ENCODE peak calls at places on chromosomes 3 and 15, in five cellular contexts. Z, U, Q, F and I are unnamed samples.

GRCh38 chr15:80803580-80804525 is 24.7 kb downstream of the CEMIP start:
- DNase-seq in U (no peak), F (no peak), Z (no peak), Q (no peak), I (no peak)

GRCh38 chr15:44207643-44208042 is 12.6 kb upstream of the FRMD5 start:
- DNase-seq in U (no peak), Z (no peak), F (no peak), Q (no peak), I (peak; percentile 91)

GRCh38 chr3:177673105-177673804 is 476.0 kb upstream of the TBL1XR1 start:
- DNase-seq in Q (no peak), U (no peak), Z (no peak), F (peak; percentile 98), I (peak; percentile 43)

GRCh38 chr3:112372396-112372795 is 39.4 kb downstream of the CD200 start:
- DNase-seq in Q (no peak), Z (no peak), U (no peak), F (no peak), I (no peak)

GRCh38 chr15:80502782-80503181 is 98.6 kb downstream of the ARNT2 start:
- DNase-seq in F (no peak), U (no peak), Z (no peak), Q (no peak), I (no peak)

GRCh38 chr3:14402304-14402811 is at the start of gene SLC6A6:
- DNase-seq in U (peak; percentile 96), Q (peak; percentile 84), F (peak; percentile 85), Z (peak; percentile 89), I (peak; percentile 91)

GRCh38 chr15:85758655-85758978 is 36.1 kb downstream of the KLHL25 start:
- DNase-seq in F (no peak), Q (no peak), U (no peak), Z (no peak), I (no peak)

GRCh38 chr15:31560643-31561042 is 234.0 kb downstream of the KLF13 start:
- DNase-seq in Q (no peak), F (no peak), U (no peak), Z (no peak), I (no peak)